ENCODE peak calls at places on chromosome 4, in six cellular contexts. Y is neuronal stem cell, J is ovary, F is K562, N is heart left ventricle, P is body of pancreas. T is an unnamed sample. For H3K4me1 and H3K27me3, the result is how much of the 10 kb centered on the place peaks cover.

GRCh38 chr4:130336585-130337217 is 1240.7 kb downstream of the C4orf33 start:
- DNase-seq in Y (no peak), J (no peak), F (no peak), N (no peak), P (no peak), T (no peak)

GRCh38 chr4:64539234-64539849 is 130.1 kb upstream of the TECRL start:
- DNase-seq in Y (peak), J (no peak), F (peak), N (peak), P (peak), T (no peak)

GRCh38 chr4:101597204-101597603 is 193.3 kb upstream of the BANK1 start:
- DNase-seq in Y (no peak), J (no peak), F (no peak), N (no peak), P (no peak), T (peak)

GRCh38 chr4:9825049-9825448 is 43.6 kb downstream of the DRD5 start:
- DNase-seq in Y (no peak), J (no peak), F (no peak), N (no peak), P (no peak), T (no peak)

GRCh38 chr4:20984011-20984836 is 284.0 kb downstream of the PACRGL start:
- DNase-seq in Y (peak), J (no peak), F (no peak), N (no peak), P (no peak), T (no peak)

GRCh38 chr4:83320548-83320947 is 14.1 kb downstream of the HPSE start:
- DNase-seq in Y (no peak), J (peak), F (no peak), N (peak), P (peak), T (no peak)

GRCh38 chr4:3865986-3866812 is 100.0 kb downstream of the ADRA2C start:
- DNase-seq in Y (no peak), J (peak), F (no peak), N (no peak), P (no peak), T (no peak)

GRCh38 chr4:163395055-163395454 is 51.4 kb downstream of the NPY5R start:
- DNase-seq in Y (no peak), J (no peak), F (no peak), N (no peak), P (no peak), T (no peak)

GRCh38 chr4:17283251-17283650 is 228.6 kb downstream of the QDPR start:
- DNase-seq in Y (no peak), J (no peak), F (no peak), N (no peak), P (no peak), T (no peak)

GRCh38 chr4:8533274-8533865 is 46.8 kb upstream of the GPR78 start:
- DNase-seq in Y (no peak), J (peak), F (no peak), N (no peak), P (no peak), T (no peak)

GRCh38 chr4:142348489-142349076 is 497.5 kb downstream of the INPP4B start:
- DNase-seq in Y (no peak), J (no peak), F (no peak), N (peak), P (no peak), T (no peak)

GRCh38 chr4:104494822-104495559 is at the start of gene CXXC4:
- DNase-seq in Y (peak), J (peak), F (peak), N (peak), P (peak), T (peak)

GRCh38 chr4:163191999-163192398 is 25.3 kb upstream of the NAF1 start:
- DNase-seq in Y (no peak), J (no peak), F (peak), N (no peak), P (no peak), T (no peak)

GRCh38 chr4:42786350-42787070 is 106.0 kb upstream of the GRXCR1 start:
- DNase-seq in Y (no peak), J (no peak), F (no peak), N (no peak), P (no peak), T (no peak)

GRCh38 chr4:54318904-54319303 is 89.8 kb downstream of the PDGFRA start:
- DNase-seq in Y (peak), J (no peak), F (peak), N (no peak), P (peak), T (no peak)

GRCh38 chr4:6362896-6363295 is 93.2 kb downstream of the WFS1 start:
- DNase-seq in Y (peak), J (no peak), F (peak), N (peak), P (peak), T (no peak)

GRCh38 chr4:184284336-184284690 is 66.6 kb upstream of the ENPP6 start:
- DNase-seq in Y (no peak), J (no peak), F (no peak), N (no peak), P (no peak), T (no peak)
- H3K4me1 ChIP-seq in Y (under half), J (under half), F (under half), N (under half), P (under half), T (half or more)

DNA sequence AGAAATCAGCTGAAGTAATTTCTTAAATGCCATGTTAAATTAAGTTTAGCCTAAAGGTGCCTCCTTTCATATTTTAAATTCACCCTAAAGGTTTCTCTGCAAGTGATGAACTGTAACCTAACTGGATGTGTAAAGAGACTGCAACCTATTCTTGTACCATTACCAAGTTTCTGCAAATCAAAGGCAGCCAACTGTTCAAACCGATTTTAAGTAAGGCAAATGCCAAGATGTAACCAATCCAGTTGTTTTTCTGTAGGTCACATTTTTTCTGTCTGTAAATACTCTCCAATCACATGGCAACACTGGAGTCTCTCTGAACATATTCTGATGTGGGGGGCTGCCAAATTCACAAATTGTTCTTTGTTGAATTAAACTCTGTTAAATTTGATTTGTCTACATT is 42.4 kb upstream of the FGF2 start:
- DNase-seq in Y (no peak), J (no peak), F (no peak), N (no peak), P (no peak), T (no peak)
- H3K27ac ChIP-seq in Y (peak), J (no peak), F (no peak), N (peak), P (peak), T (no peak)

GRCh38 chr4:999863-1000425 is 6.7 kb upstream of the SLC26A1 start:
- DNase-seq in Y (no peak), J (no peak), F (no peak), N (no peak), P (no peak), T (no peak)

GRCh38 chr4:1002131-1002630 is 9.0 kb upstream of the SLC26A1 start:
- DNase-seq in Y (no peak), J (peak), F (no peak), N (peak), P (peak), T (no peak)

GRCh38 chr4:1002631-1003251 is 8.7 kb upstream of the FGFRL1 start:
- DNase-seq in Y (no peak), J (no peak), F (no peak), N (no peak), P (no peak), T (no peak)

GRCh38 chr4:1001561-1002130 is 8.4 kb upstream of the SLC26A1 start:
- DNase-seq in Y (no peak), J (no peak), F (no peak), N (no peak), P (no peak), T (no peak)

DNA sequence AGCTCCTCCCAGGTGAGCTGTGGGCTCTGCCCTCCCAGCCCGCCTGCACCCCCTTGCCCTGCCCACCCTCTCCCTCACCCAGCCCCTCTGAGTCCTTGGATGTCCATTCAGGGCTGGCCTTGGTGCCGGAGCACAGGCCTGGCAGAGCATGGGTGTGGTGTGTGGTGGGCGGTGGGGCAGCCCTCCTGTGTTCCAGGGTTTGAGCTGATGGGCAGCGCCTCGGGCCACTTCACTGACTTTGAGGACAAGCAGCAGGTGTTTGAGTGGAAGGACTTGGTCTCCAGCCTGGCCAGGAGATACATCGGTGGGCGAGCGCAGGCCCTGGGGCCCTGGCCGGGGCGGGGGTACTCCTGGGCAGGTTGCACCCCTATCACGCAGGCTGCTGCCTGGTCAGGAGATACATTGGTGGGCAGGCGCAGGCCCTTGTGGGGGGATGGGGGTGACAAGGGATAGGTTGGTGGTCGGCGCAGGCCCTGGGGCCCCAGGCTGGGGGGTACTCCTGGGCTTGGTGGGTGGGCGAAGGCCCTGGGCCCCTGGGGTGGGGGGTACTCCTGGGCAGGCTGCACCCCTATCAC is 7.6 kb upstream of the SLC26A1 start:
- DNase-seq in Y (no peak), J (no peak), F (no peak), N (no peak), P (no peak), T (no peak)
- H3K27me3 ChIP-seq in Y (under half), J (under half), F (under half), N (half or more), P (under half), T (under half)

GRCh38 chr4:106367072-106367471 is 1.5 kb downstream of the GIMD1 start:
- DNase-seq in Y (no peak), J (no peak), F (no peak), N (no peak), P (no peak), T (no peak)
- H3K4me1 ChIP-seq in Y (under half), J (under half), F (under half), N (under half), P (under half), T (under half)

GRCh38 chr4:174380699-174381098 is 97.0 kb downstream of the CEP44 start:
- DNase-seq in Y (no peak), J (no peak), F (no peak), N (no peak), P (no peak), T (no peak)
- H3K27ac ChIP-seq in Y (no peak), J (no peak), F (no peak), N (no peak), P (no peak), T (no peak)

GRCh38 chr4:36332782-36333131 is 51.3 kb downstream of the DTHD1 start:
- DNase-seq in Y (no peak), J (no peak), F (no peak), N (no peak), P (no peak), T (no peak)
- H3K27me3 ChIP-seq in Y (under half), J (under half), F (under half), N (under half), P (under half), T (under half)

GRCh38 chr4:89296871-89297270 is 10.7 kb downstream of the GPRIN3 start:
- DNase-seq in Y (no peak), J (no peak), F (no peak), N (no peak), P (no peak), T (no peak)
- H3K4me1 ChIP-seq in Y (under half), J (under half), F (under half), N (under half), P (half or more), T (half or more)

DNA sequence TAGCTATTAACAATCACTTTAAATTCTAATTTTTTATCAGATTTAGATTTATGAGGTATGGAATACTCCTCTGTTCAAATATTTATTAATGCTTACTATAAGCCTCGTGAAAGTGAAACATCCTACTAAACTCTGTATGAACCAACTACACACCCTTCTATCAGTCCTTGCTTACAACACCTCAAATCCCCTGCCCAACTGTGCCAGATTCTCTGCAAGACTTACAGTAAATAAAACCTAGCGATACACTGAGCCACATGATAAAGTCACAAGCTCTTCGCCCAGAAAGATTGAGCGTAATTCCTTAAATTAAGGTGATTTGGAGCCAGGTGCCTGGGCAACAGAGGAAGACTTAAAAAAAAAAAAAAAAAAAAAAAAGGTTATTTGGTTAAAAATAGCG is 17.3 kb upstream of the C4orf36 start:
- DNase-seq in Y (no peak), J (no peak), F (no peak), N (no peak), P (no peak), T (no peak)
- H3K27ac ChIP-seq in Y (no peak), J (no peak), F (no peak), N (no peak), P (no peak), T (no peak)

GRCh38 chr4:80196259-80197131 is 808 bp upstream of the PRDM8 start:
- DNase-seq in Y (no peak), J (no peak), F (no peak), N (no peak), P (no peak), T (no peak)
- H3K27me3 ChIP-seq in Y (under half), J (under half), F (under half), N (half or more), P (under half), T (under half)

DNA sequence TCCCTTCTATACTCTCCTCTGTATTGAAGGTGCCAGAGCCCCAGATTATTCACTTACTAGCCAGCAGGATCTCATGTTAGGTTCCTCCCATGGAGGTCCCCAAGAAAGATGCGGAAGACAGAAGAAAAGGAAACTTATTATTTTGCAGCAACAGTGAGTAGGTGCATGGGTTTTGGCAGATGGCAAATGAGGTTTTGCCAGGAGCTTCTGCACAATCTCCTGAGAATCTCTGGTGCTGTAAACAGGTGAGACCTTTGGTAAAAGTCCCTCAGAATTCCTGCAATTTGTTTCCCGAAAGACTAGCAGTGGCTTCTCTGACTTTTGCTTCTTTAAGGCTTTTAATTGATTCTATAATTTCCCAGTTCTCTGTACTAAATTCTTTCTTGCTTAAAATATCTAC is 29.5 kb upstream of the SORBS2 start:
- DNase-seq in Y (no peak), J (no peak), F (no peak), N (no peak), P (peak), T (no peak)
- H3K4me1 ChIP-seq in Y (under half), J (under half), F (under half), N (under half), P (half or more), T (under half)